ENCODE peak calls at places on chromosome 21, in eight cellular contexts. K, D, N, W, V, A, F and X are unnamed samples.

GRCh38 chr21:28016571-28016970 is 976.1 kb downstream of the LTN1 start:
- DNase-seq in K (no peak), D (no peak), N (no peak), W (no peak), V (no peak), A (no peak), F (no peak), X (no peak)

GRCh38 chr21:36830041-36830440 is 131.1 kb downstream of the SIM2 start:
- DNase-seq in K (no peak), D (no peak), N (no peak), W (no peak), V (no peak), A (no peak), F (no peak), X (no peak)

GRCh38 chr21:46038871-46039397 is 57.4 kb downstream of the COL6A1 start:
- DNase-seq in K (no peak), D (peak; percentile 41), N (no peak), W (peak; percentile 93), V (no peak), A (peak; percentile 63), F (no peak), X (no peak)

GRCh38 chr21:46083271-46084040 is 14.5 kb upstream of the COL6A2 start:
- DNase-seq in K (peak; percentile 64), D (peak; percentile 10), N (no peak), W (peak; percentile 38), V (no peak), A (no peak), F (no peak), X (no peak)

GRCh38 chr21:31599563-31599962 is 59.9 kb upstream of the SOD1 start:
- DNase-seq in K (no peak), D (no peak), N (no peak), W (no peak), V (no peak), A (no peak), F (no peak), X (no peak)

GRCh38 chr21:38869946-38870345 is 64.2 kb downstream of the ETS2 start:
- DNase-seq in K (peak; percentile 17), D (no peak), N (no peak), W (no peak), V (no peak), A (peak; percentile 11), F (no peak), X (no peak)

GRCh38 chr21:40623550-40623949 is 223.4 kb downstream of the DSCAM start:
- DNase-seq in K (no peak), D (no peak), N (no peak), W (no peak), V (no peak), A (no peak), F (no peak), X (no peak)

GRCh38 chr21:15126948-15127347 is 62.1 kb upstream of the NRIP1 start:
- DNase-seq in K (no peak), D (no peak), N (no peak), W (no peak), V (no peak), A (no peak), F (no peak), X (no peak)

GRCh38 chr21:37912616-37913015 is 3.6 kb downstream of the KCNJ6 start:
- DNase-seq in K (no peak), D (no peak), N (no peak), W (no peak), V (no peak), A (no peak), F (no peak), X (no peak)

GRCh38 chr21:46188226-46189212 is 4.3 kb upstream of the SPATC1L start:
- DNase-seq in K (peak; percentile 76), D (no peak), N (peak; percentile 34), W (peak; percentile 82), V (peak; percentile 64), A (peak; percentile 81), F (no peak), X (no peak)

GRCh38 chr21:46096997-46097825 is 701 bp upstream of the COL6A2 start:
- DNase-seq in K (peak; percentile 14), D (peak; percentile 8), N (peak; percentile 17), W (peak; percentile 55), V (peak; percentile 19), A (no peak), F (peak; percentile 72), X (no peak)

GRCh38 chr21:36908260-36908908 is 58.1 kb downstream of the HLCS start:
- DNase-seq in K (no peak), D (no peak), N (no peak), W (no peak), V (no peak), A (peak; percentile 42), F (no peak), X (no peak)

GRCh38 chr21:36747114-36747814 is 48.3 kb downstream of the SIM2 start:
- DNase-seq in K (no peak), D (no peak), N (no peak), W (no peak), V (peak; percentile 65), A (no peak), F (no peak), X (no peak)

GRCh38 chr21:37006521-37007291 is at the start of gene RIPPLY3:
- DNase-seq in K (peak; percentile 50), D (no peak), N (no peak), W (no peak), V (peak; percentile 33), A (peak; percentile 29), F (no peak), X (no peak)

GRCh38 chr21:15625363-15625762 is 104.4 kb upstream of the USP25 start:
- DNase-seq in K (no peak), D (no peak), N (no peak), W (no peak), V (no peak), A (no peak), F (no peak), X (no peak)

GRCh38 chr21:38234395-38235142 is 22.2 kb upstream of the KCNJ15 start:
- DNase-seq in K (peak; percentile 50), D (no peak), N (peak; percentile 27), W (no peak), V (no peak), A (no peak), F (no peak), X (peak; percentile 75)

GRCh38 chr21:43805275-43805800 is 16.0 kb downstream of the RRP1 start:
- DNase-seq in K (no peak), D (no peak), N (no peak), W (no peak), V (no peak), A (no peak), F (no peak), X (no peak)

GRCh38 chr21:43803558-43804300 is 14.4 kb downstream of the RRP1 start:
- DNase-seq in K (no peak), D (no peak), N (no peak), W (no peak), V (no peak), A (no peak), F (peak; percentile 54), X (no peak)

GRCh38 chr21:43808832-43809251 is 19.5 kb downstream of the RRP1 start:
- DNase-seq in K (no peak), D (no peak), N (no peak), W (no peak), V (no peak), A (no peak), F (peak; percentile 51), X (no peak)

GRCh38 chr21:43808367-43808766 is 19.0 kb downstream of the RRP1 start:
- DNase-seq in K (no peak), D (no peak), N (no peak), W (no peak), V (no peak), A (no peak), F (peak; percentile 74), X (no peak)

GRCh38 chr21:43806017-43806710 is 16.8 kb downstream of the RRP1 start:
- DNase-seq in K (no peak), D (no peak), N (no peak), W (no peak), V (no peak), A (no peak), F (no peak), X (no peak)
- H3K27me3 ChIP-seq in K (no peaks in the 10 kb centered on the region), D (no peaks in the 10 kb centered on the region), N (no peaks in the 10 kb centered on the region), W (no peaks in the 10 kb centered on the region), V (no peaks in the 10 kb centered on the region), A (no peaks in the 10 kb centered on the region), F (no peaks in the 10 kb centered on the region), X (no peaks in the 10 kb centered on the region)

DNA sequence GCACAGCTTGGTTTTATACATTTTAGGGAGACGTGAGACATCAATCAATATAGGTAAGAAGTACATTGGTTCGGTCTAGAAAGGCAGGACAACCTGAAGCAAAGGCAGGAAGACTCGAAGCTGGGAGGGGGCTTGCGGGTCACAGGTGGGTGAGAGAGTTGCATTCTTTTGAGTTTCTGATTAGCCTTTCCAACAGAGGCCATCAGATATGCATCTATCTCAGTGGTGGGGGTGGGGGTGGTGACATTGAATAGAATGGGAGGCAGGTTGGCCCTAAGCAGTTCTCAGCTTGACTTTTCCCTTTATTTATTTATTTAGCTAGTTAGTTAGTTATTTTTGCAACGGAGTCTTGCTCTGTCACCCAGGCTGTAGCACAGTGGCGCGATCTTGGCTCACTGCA is 85.6 kb downstream of the WDR4 start:
- DNase-seq in K (no peak), D (no peak), N (no peak), W (no peak), V (no peak), A (no peak), F (no peak), X (no peak)
- H3K27me3 ChIP-seq in K (no peaks in the 10 kb centered on the region), D (no peaks in the 10 kb centered on the region), N (no peaks in the 10 kb centered on the region), W (no peaks in the 10 kb centered on the region), V (no peaks in the 10 kb centered on the region), A (peaks cover 44% of the 10 kb centered on the region), F (no peaks in the 10 kb centered on the region), X (no peaks in the 10 kb centered on the region)

GRCh38 chr21:25400427-25400826 is 206.9 kb downstream of the MRPL39 start:
- DNase-seq in K (no peak), D (no peak), N (no peak), W (no peak), V (no peak), A (no peak), F (no peak), X (no peak)

GRCh38 chr21:25398630-25399029 is 208.7 kb downstream of the MRPL39 start:
- DNase-seq in K (no peak), D (no peak), N (no peak), W (no peak), V (no peak), A (no peak), F (no peak), X (no peak)

GRCh38 chr21:25405991-25406390 is 201.3 kb downstream of the MRPL39 start:
- DNase-seq in K (no peak), D (no peak), N (no peak), W (no peak), V (no peak), A (no peak), F (no peak), X (no peak)

GRCh38 chr21:25402134-25402957 is 204.9 kb downstream of the MRPL39 start:
- DNase-seq in K (no peak), D (no peak), N (no peak), W (no peak), V (no peak), A (no peak), F (peak; percentile 13), X (no peak)
- H3K27me3 ChIP-seq in K (no peaks in the 10 kb centered on the region), D (no peaks in the 10 kb centered on the region), N (no peaks in the 10 kb centered on the region), W (no peaks in the 10 kb centered on the region), V (no peaks in the 10 kb centered on the region), A (no peaks in the 10 kb centered on the region), F (no peaks in the 10 kb centered on the region), X (no peaks in the 10 kb centered on the region)

DNA sequence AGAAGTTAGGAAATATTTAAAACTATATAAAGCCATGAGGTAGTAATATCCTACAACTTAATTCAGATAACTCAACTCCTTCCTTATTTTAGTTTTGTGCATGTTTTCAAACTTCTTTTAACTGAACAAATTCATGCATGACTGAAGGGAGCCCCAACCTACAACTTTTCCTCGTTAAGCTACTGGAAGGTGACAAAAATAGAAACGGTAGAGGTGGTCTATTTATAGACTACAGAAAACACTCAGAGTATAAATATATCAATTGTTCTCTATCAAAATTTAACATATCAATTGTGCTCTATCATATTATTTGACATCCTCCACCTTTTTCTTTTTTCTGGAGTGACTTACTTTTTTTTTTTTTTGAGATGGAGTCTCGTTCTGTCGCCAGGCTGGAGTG is 16.8 kb downstream of the SYNJ1 start:
- DNase-seq in K (no peak), D (no peak), N (no peak), W (no peak), V (no peak), A (no peak), F (no peak), X (no peak)
- H3K27me3 ChIP-seq in K (no peaks in the 10 kb centered on the region), D (no peaks in the 10 kb centered on the region), N (no peaks in the 10 kb centered on the region), W (no peaks in the 10 kb centered on the region), V (no peaks in the 10 kb centered on the region), A (no peaks in the 10 kb centered on the region), F (no peaks in the 10 kb centered on the region), X (no peaks in the 10 kb centered on the region)